ENCODE peak calls at places on chromosomes 7 and 10, in nine cellular contexts. L is IMR-90, N is spleen, H is A549, T is tibial artery, J is pancreas, Z is neuronal stem cell, I is gastrocnemius medialis, G is left ventricle myocardium inferior. M is an unnamed sample.

GRCh38 chr7:8322667-8323066 is 60.7 kb upstream of the ICA1 start:
- DNase-seq in L (no peak), N (no peak), H (no peak), T (no peak), J (no peak), Z (no peak), I (no peak), G (no peak), M (no peak)

GRCh38 chr10:33070101-33070500 is 112.1 kb upstream of the ITGB1 start:
- DNase-seq in L (no peak), N (no peak), H (no peak), T (no peak), J (no peak), Z (no peak), I (no peak), G (no peak), M (no peak)

GRCh38 chr10:10917031-10917430 is 100.6 kb upstream of the CELF2 start:
- DNase-seq in L (no peak), N (no peak), H (no peak), T (no peak), J (no peak), Z (no peak), I (peak), G (no peak), M (no peak)

GRCh38 chr7:18890134-18890533 is 227.3 kb downstream of the TWIST1 start:
- DNase-seq in L (peak), N (no peak), H (no peak), T (no peak), J (no peak), Z (no peak), I (no peak), G (no peak), M (no peak)

GRCh38 chr10:112774808-112775207 is 175.2 kb upstream of the TCF7L2 start:
- DNase-seq in L (no peak), N (no peak), H (no peak), T (no peak), J (no peak), Z (no peak), I (no peak), G (no peak), M (no peak)

GRCh38 chr7:55065511-55066229 is 46.9 kb downstream of the EGFR start:
- DNase-seq in L (peak), N (no peak), H (peak), T (no peak), J (no peak), Z (no peak), I (no peak), G (no peak), M (no peak)

GRCh38 chr10:88828310-88828709 is 23.3 kb downstream of the ANKRD22 start:
- DNase-seq in L (peak), N (no peak), H (no peak), T (no peak), J (no peak), Z (no peak), I (no peak), G (no peak), M (no peak)

GRCh38 chr10:72049969-72050781 is 38.2 kb downstream of the SPOCK2 start:
- DNase-seq in L (no peak), N (no peak), H (no peak), T (no peak), J (no peak), Z (no peak), I (no peak), G (no peak), M (no peak)

GRCh38 chr10:68982389-68982788 is 6.2 kb upstream of the KIFBP start:
- DNase-seq in L (no peak), N (no peak), H (no peak), T (no peak), J (no peak), Z (no peak), I (no peak), G (no peak), M (no peak)

GRCh38 chr10:3853016-3853415 is 68.0 kb upstream of the KLF6 start:
- DNase-seq in L (no peak), N (peak), H (no peak), T (no peak), J (peak), Z (no peak), I (no peak), G (no peak), M (no peak)

GRCh38 chr7:128155100-128155763 is 85.8 kb upstream of the LEP start:
- DNase-seq in L (no peak), N (peak), H (no peak), T (no peak), J (no peak), Z (no peak), I (no peak), G (no peak), M (no peak)

GRCh38 chr7:94382155-94382554 is 12.5 kb upstream of the COL1A2 start:
- DNase-seq in L (peak), N (no peak), H (no peak), T (no peak), J (no peak), Z (no peak), I (no peak), G (no peak), M (no peak)

GRCh38 chr10:34698979-34699378 is 116.1 kb downstream of the PARD3 start:
- DNase-seq in L (peak), N (no peak), H (peak), T (no peak), J (peak), Z (no peak), I (no peak), G (no peak), M (no peak)

GRCh38 chr7:16770657-16771329 is 17.2 kb downstream of the TSPAN13 start:
- DNase-seq in L (no peak), N (no peak), H (no peak), T (no peak), J (no peak), Z (no peak), I (no peak), G (no peak), M (no peak)

GRCh38 chr7:120856621-120857352 is 1.2 kb downstream of the TSPAN12 start:
- DNase-seq in L (peak), N (peak), H (peak), T (no peak), J (peak), Z (peak), I (peak), G (peak), M (peak)

GRCh38 chr10:88282876-88283275 is 300.2 kb downstream of the RNLS start:
- DNase-seq in L (no peak), N (no peak), H (no peak), T (no peak), J (no peak), Z (no peak), I (no peak), G (no peak), M (no peak)

GRCh38 chr10:71746344-71747037 is 26.8 kb downstream of the VSIR start:
- DNase-seq in L (no peak), N (peak), H (no peak), T (no peak), J (peak), Z (no peak), I (no peak), G (peak), M (no peak)

GRCh38 chr7:76011437-76011836 is 17.0 kb upstream of the TMEM120A start:
- DNase-seq in L (peak), N (no peak), H (no peak), T (peak), J (no peak), Z (no peak), I (no peak), G (peak), M (no peak)

GRCh38 chr7:4715385-4715770 is 33.3 kb downstream of the FOXK1 start:
- DNase-seq in L (peak), N (peak), H (peak), T (peak), J (peak), Z (no peak), I (peak), G (peak), M (no peak)
- H3K4me3 ChIP-seq in L (peak), N (peak), H (no peak), T (no peak), J (no peak), Z (no peak), I (peak), G (peak), M (no peak)

DNA sequence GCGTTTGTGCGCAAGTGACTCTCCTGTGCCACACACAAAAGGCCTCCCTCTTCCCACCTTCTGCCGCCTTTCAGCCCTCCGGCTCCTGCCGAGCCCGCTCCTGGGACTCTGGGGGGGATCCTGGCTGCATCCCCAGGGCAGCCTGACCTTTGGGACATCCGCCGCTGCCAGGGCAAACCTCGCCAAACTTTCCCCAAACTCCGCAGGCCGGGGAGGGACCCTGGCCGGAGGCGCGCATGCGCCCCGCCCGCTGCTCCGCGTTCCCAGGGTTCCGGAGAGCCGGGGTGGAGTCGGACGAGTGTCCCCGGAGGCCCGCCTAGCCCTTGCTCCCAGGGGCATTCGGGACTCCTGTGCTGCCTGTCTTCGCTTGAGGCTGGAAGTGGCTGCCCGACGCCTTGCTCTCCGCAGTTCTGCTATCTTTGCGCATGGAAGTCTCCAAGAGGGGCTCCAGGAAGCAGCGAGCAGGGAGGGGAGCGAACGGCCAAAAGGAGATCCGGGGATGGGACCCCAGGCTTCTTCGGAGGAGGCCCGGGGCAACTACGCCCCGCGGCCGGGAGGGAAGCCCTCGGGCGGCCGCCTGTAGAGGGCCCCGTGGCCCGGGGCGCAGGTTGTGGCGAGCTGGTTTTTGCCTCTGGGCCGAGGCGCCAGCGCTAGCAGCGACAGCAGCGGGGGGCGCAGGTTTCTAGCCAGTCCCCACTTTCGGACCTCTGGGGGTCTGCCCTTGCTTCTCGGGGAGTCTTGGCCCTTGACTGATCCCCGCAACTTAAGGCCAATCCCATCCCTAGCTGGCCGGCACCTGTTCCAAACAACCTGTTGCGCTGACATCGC is 7.0 kb downstream of the PTF1A start:
- DNase-seq in L (no peak), N (no peak), H (peak), T (no peak), J (peak), Z (no peak), I (no peak), G (no peak), M (no peak)
- H3K4me3 ChIP-seq in L (no peak), N (no peak), H (peak), T (no peak), J (peak), Z (peak), I (no peak), G (peak), M (no peak)

GRCh38 chr7:49398730-49399129 is 374.7 kb upstream of the VWC2 start:
- DNase-seq in L (no peak), N (no peak), H (no peak), T (no peak), J (no peak), Z (no peak), I (no peak), G (no peak), M (no peak)
- H3K4me3 ChIP-seq in L (no peak), N (no peak), H (no peak), T (no peak), J (no peak), Z (no peak), I (no peak), G (no peak), M (no peak)

GRCh38 chr10:43045246-43045621 is 31.6 kb upstream of the RET start:
- DNase-seq in L (no peak), N (peak), H (no peak), T (peak), J (no peak), Z (no peak), I (peak), G (peak), M (no peak)
- H3K4me3 ChIP-seq in L (no peak), N (no peak), H (no peak), T (no peak), J (no peak), Z (no peak), I (no peak), G (no peak), M (no peak)

DNA sequence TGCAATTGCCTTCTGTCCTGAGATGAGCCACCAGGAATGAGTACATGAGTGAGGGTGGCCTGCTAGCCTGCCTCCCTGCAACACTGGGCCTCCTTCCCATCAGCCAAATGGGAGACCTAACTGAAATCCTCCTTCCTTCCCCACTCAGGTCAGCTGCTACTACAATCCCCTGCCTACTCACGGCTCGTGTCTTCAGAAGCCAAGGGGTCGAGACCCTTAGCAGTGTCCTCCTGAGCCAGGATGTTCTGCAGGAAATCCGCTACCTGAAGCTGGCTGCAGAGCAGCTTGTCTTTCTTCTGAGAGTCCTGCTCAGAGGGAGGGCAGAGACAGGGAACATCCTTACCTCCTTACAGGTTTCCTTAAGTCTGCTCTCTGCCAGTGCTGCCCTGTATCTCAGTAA is 1.2 kb downstream of the ZWINT start:
- DNase-seq in L (no peak), N (peak), H (no peak), T (no peak), J (no peak), Z (no peak), I (no peak), G (no peak), M (no peak)
- H3K4me3 ChIP-seq in L (no peak), N (no peak), H (peak), T (no peak), J (no peak), Z (no peak), I (no peak), G (no peak), M (peak)

DNA sequence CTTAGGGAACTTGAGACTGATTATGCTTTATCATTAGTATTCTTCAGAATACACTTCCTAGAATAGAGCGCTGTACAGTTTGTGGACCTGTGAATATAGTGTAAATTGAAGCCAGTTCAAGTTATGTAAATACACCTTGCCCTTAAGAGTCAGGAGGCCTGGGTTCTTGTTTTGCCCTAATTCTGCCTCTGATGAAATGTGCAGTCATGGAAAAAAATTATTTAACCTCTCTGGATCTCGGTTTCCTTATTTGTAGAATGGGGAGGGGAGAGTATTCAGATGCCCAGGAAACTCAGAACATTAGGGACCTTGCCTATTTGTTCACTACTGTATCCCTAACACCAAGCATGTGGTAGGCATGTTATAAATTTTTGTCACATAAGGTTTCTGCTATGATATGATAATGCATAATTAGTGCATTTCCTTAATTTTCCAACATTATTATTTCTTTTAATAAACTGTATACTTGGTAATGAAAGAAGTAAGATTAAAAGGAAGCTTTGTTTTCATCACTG is 1.3 kb downstream of the EXOC6 start:
- DNase-seq in L (no peak), N (no peak), H (no peak), T (no peak), J (no peak), Z (no peak), I (no peak), G (no peak), M (no peak)
- H3K4me3 ChIP-seq in L (peak), N (peak), H (peak), T (peak), J (peak), Z (no peak), I (peak), G (peak), M (peak)

GRCh38 chr10:50416885-50417284 is 165.6 kb upstream of the ASAH2 start:
- DNase-seq in L (no peak), N (no peak), H (no peak), T (no peak), J (no peak), Z (no peak), I (no peak), G (no peak), M (no peak)
- H3K4me3 ChIP-seq in L (no peak), N (peak), H (peak), T (peak), J (no peak), Z (no peak), I (peak), G (peak), M (peak)